ENCODE peak calls at places on chromosomes 13 and 19, in nine cellular contexts. One of them, this sample, is unnamed.
A peak's percentile ranks its signal among the peaks of the same experiment; 100 is the strongest.

GRCh38 chr19:45767410-45767880 is 1.6 kb downstream of the SIX5 start:
- DNase-seq in BE2C: no peak
- DNase-seq in NCI-H1694: no peak
- DNase-seq in fibroblast of lung: peak; percentile 90
- DNase-seq in stimulated activated CD4-positive, alpha-beta T cell treated with anti-CD3 and anti-CD28 coated beads, Interleukin-15, amount 100 ng/mL, for 48 hours: no peak
- DNase-seq in naive thymus-derived CD8-positive, alpha-beta T cell: no peak
- DNase-seq in small intestine: peak; percentile 32
- DNase-seq in colonic mucosa: peak; percentile 75
- DNase-seq in stimulated activated CD8-positive, alpha-beta memory T cell treated with anti-CD3 and anti-CD28 coated beads, Interleukin-15, amount 100 ng/mL, for 1 hour: no peak
- DNase-seq in this sample: peak; percentile 57

GRCh38 chr19:54190942-54191670 is at the start of gene TSEN34:
- DNase-seq in fibroblast of lung: peak; percentile 84
- DNase-seq in small intestine: no peak
- DNase-seq in stimulated activated CD4-positive, alpha-beta T cell treated with anti-CD3 and anti-CD28 coated beads, Interleukin-15, amount 100 ng/mL, for 48 hours: peak; percentile 80
- DNase-seq in BE2C: peak; percentile 93
- DNase-seq in NCI-H1694: peak; percentile 64
- DNase-seq in stimulated activated CD8-positive, alpha-beta memory T cell treated with anti-CD3 and anti-CD28 coated beads, Interleukin-15, amount 100 ng/mL, for 1 hour: peak; percentile 58
- DNase-seq in naive thymus-derived CD8-positive, alpha-beta T cell: no peak
- DNase-seq in colonic mucosa: peak; percentile 88
- DNase-seq in this sample: no peak

GRCh38 chr19:17872251-17873001 is 681 bp downstream of the SLC5A5 start:
- DNase-seq in small intestine: no peak
- DNase-seq in colonic mucosa: no peak
- DNase-seq in stimulated activated CD8-positive, alpha-beta memory T cell treated with anti-CD3 and anti-CD28 coated beads, Interleukin-15, amount 100 ng/mL, for 1 hour: no peak
- DNase-seq in naive thymus-derived CD8-positive, alpha-beta T cell: peak; percentile 32
- DNase-seq in NCI-H1694: no peak
- DNase-seq in BE2C: no peak
- DNase-seq in stimulated activated CD4-positive, alpha-beta T cell treated with anti-CD3 and anti-CD28 coated beads, Interleukin-15, amount 100 ng/mL, for 48 hours: no peak
- DNase-seq in fibroblast of lung: no peak
- DNase-seq in this sample: no peak

GRCh38 chr19:36528921-36529518 is 949 bp upstream of the ZNF260 start:
- DNase-seq in colonic mucosa: no peak
- DNase-seq in stimulated activated CD8-positive, alpha-beta memory T cell treated with anti-CD3 and anti-CD28 coated beads, Interleukin-15, amount 100 ng/mL, for 1 hour: peak; percentile 3
- DNase-seq in small intestine: no peak
- DNase-seq in naive thymus-derived CD8-positive, alpha-beta T cell: no peak
- DNase-seq in NCI-H1694: no peak
- DNase-seq in BE2C: no peak
- DNase-seq in fibroblast of lung: no peak
- DNase-seq in stimulated activated CD4-positive, alpha-beta T cell treated with anti-CD3 and anti-CD28 coated beads, Interleukin-15, amount 100 ng/mL, for 48 hours: peak; percentile 7
- DNase-seq in this sample: no peak

GRCh38 chr13:27288397-27288796 is 17.8 kb downstream of the RASL11A start:
- DNase-seq in stimulated activated CD4-positive, alpha-beta T cell treated with anti-CD3 and anti-CD28 coated beads, Interleukin-15, amount 100 ng/mL, for 48 hours: no peak
- DNase-seq in small intestine: no peak
- DNase-seq in fibroblast of lung: no peak
- DNase-seq in stimulated activated CD8-positive, alpha-beta memory T cell treated with anti-CD3 and anti-CD28 coated beads, Interleukin-15, amount 100 ng/mL, for 1 hour: no peak
- DNase-seq in NCI-H1694: no peak
- DNase-seq in colonic mucosa: no peak
- DNase-seq in naive thymus-derived CD8-positive, alpha-beta T cell: no peak
- DNase-seq in BE2C: no peak
- DNase-seq in this sample: no peak

GRCh38 chr13:38348890-38349289 is 761 bp upstream of the UFM1 start:
- DNase-seq in fibroblast of lung: no peak
- DNase-seq in BE2C: no peak
- DNase-seq in colonic mucosa: peak; percentile 27
- DNase-seq in small intestine: peak; percentile 61
- DNase-seq in NCI-H1694: no peak
- DNase-seq in stimulated activated CD8-positive, alpha-beta memory T cell treated with anti-CD3 and anti-CD28 coated beads, Interleukin-15, amount 100 ng/mL, for 1 hour: no peak
- DNase-seq in stimulated activated CD4-positive, alpha-beta T cell treated with anti-CD3 and anti-CD28 coated beads, Interleukin-15, amount 100 ng/mL, for 48 hours: peak; percentile 17
- DNase-seq in naive thymus-derived CD8-positive, alpha-beta T cell: no peak
- DNase-seq in this sample: no peak

GRCh38 chr19:15508035-15508710 is at the start of gene CYP4F22:
- DNase-seq in naive thymus-derived CD8-positive, alpha-beta T cell: no peak
- DNase-seq in small intestine: no peak
- DNase-seq in NCI-H1694: no peak
- DNase-seq in BE2C: no peak
- DNase-seq in stimulated activated CD4-positive, alpha-beta T cell treated with anti-CD3 and anti-CD28 coated beads, Interleukin-15, amount 100 ng/mL, for 48 hours: no peak
- DNase-seq in colonic mucosa: no peak
- DNase-seq in stimulated activated CD8-positive, alpha-beta memory T cell treated with anti-CD3 and anti-CD28 coated beads, Interleukin-15, amount 100 ng/mL, for 1 hour: no peak
- DNase-seq in fibroblast of lung: no peak
- DNase-seq in this sample: no peak

GRCh38 chr19:48121909-48122371 is 11.3 kb upstream of the PLA2G4C start:
- DNase-seq in fibroblast of lung: no peak
- DNase-seq in naive thymus-derived CD8-positive, alpha-beta T cell: no peak
- DNase-seq in stimulated activated CD8-positive, alpha-beta memory T cell treated with anti-CD3 and anti-CD28 coated beads, Interleukin-15, amount 100 ng/mL, for 1 hour: no peak
- DNase-seq in colonic mucosa: no peak
- DNase-seq in small intestine: no peak
- DNase-seq in stimulated activated CD4-positive, alpha-beta T cell treated with anti-CD3 and anti-CD28 coated beads, Interleukin-15, amount 100 ng/mL, for 48 hours: no peak
- DNase-seq in NCI-H1694: no peak
- DNase-seq in BE2C: peak; percentile 66
- DNase-seq in this sample: no peak

GRCh38 chr19:38993271-38993670 is 17.7 kb upstream of the FBXO17 start:
- DNase-seq in BE2C: no peak
- DNase-seq in NCI-H1694: no peak
- DNase-seq in colonic mucosa: no peak
- DNase-seq in fibroblast of lung: no peak
- DNase-seq in small intestine: peak; percentile 19
- DNase-seq in naive thymus-derived CD8-positive, alpha-beta T cell: no peak
- DNase-seq in stimulated activated CD8-positive, alpha-beta memory T cell treated with anti-CD3 and anti-CD28 coated beads, Interleukin-15, amount 100 ng/mL, for 1 hour: no peak
- DNase-seq in stimulated activated CD4-positive, alpha-beta T cell treated with anti-CD3 and anti-CD28 coated beads, Interleukin-15, amount 100 ng/mL, for 48 hours: no peak
- DNase-seq in this sample: no peak

This sample was measured in AG09309.